ENCODE peak calls at places on chromosomes 13 and 19, in six cellular contexts. Q is GM23248, V is PC-3, E is HCT116, W is MM.1S, H is PC-9. K is an unnamed sample.

GRCh38 chr19:8208119-8208709 is 956 bp upstream of the CERS4 start:
- DNase-seq in Q (no peak), V (peak; percentile 40), E (no peak), W (no peak), H (peak; percentile 46), K (peak; percentile 66)

GRCh38 chr13:40026741-40027140 is 371.3 kb downstream of the COG6 start:
- DNase-seq in Q (no peak), V (no peak), E (no peak), W (peak; percentile 31), H (no peak), K (no peak)

GRCh38 chr13:111566567-111566966 is 246.1 kb downstream of the TEX29 start:
- DNase-seq in Q (no peak), V (no peak), E (no peak), W (no peak), H (no peak), K (no peak)

GRCh38 chr19:49167857-49168409 is 10.3 kb downstream of the TRPM4 start:
- DNase-seq in Q (no peak), V (no peak), E (no peak), W (no peak), H (no peak), K (no peak)

GRCh38 chr13:48518083-48518482 is 14.8 kb downstream of the RCBTB2 start:
- DNase-seq in Q (no peak), V (no peak), E (no peak), W (no peak), H (no peak), K (no peak)

GRCh38 chr19:13102666-13103584 is at the start of gene LYL1:
- DNase-seq in Q (no peak), V (no peak), E (no peak), W (peak; percentile 56), H (no peak), K (peak; percentile 82)

GRCh38 chr13:53254495-53254894 is 225.9 kb downstream of the OLFM4 start:
- DNase-seq in Q (peak; percentile 6), V (no peak), E (no peak), W (no peak), H (no peak), K (peak; percentile 55)

GRCh38 chr19:18339703-18340102 is 695 bp upstream of the PGPEP1 start:
- DNase-seq in Q (peak; percentile 46), V (peak; percentile 28), E (no peak), W (peak; percentile 43), H (peak; percentile 28), K (no peak)

GRCh38 chr19:46944918-46945628 is 74.6 kb upstream of the NPAS1 start:
- DNase-seq in Q (peak; percentile 72), V (no peak), E (no peak), W (peak; percentile 10), H (no peak), K (peak; percentile 78)

GRCh38 chr13:44969858-44970484 is 19.3 kb downstream of the NUFIP1 start:
- DNase-seq in Q (peak; percentile 78), V (peak; percentile 70), E (peak; percentile 26), W (peak; percentile 9), H (no peak), K (peak; percentile 77)

GRCh38 chr13:50370303-50370950 is 355.2 kb downstream of the KCNRG start:
- DNase-seq in Q (no peak), V (no peak), E (no peak), W (no peak), H (no peak), K (no peak)

GRCh38 chr13:98267080-98267912 is 90.2 kb upstream of the RNF113B start:
- DNase-seq in Q (peak; percentile 27), V (no peak), E (no peak), W (no peak), H (no peak), K (peak; percentile 74)

GRCh38 chr13:100514788-100515409 is 73.7 kb downstream of the GGACT start:
- DNase-seq in Q (peak; percentile 86), V (peak; percentile 69), E (peak; percentile 55), W (peak; percentile 52), H (peak; percentile 62), K (peak; percentile 88)

GRCh38 chr13:19153782-19154450 is 27.7 kb downstream of the TUBA3C start:
- DNase-seq in Q (peak; percentile 0), V (no peak), E (no peak), W (no peak), H (no peak), K (no peak)

GRCh38 chr19:35136977-35137702 is 1.5 kb upstream of the FXYD1 start:
- DNase-seq in Q (peak; percentile 9), V (no peak), E (no peak), W (no peak), H (no peak), K (no peak)

GRCh38 chr19:3324405-3324856 is 42.0 kb upstream of the NFIC start:
- DNase-seq in Q (no peak), V (peak; percentile 51), E (peak; percentile 54), W (peak; percentile 44), H (peak; percentile 46), K (no peak)

GRCh38 chr13:83121904-83122303 is 760.4 kb downstream of the SLITRK1 start:
- DNase-seq in Q (no peak), V (no peak), E (no peak), W (no peak), H (no peak), K (no peak)

GRCh38 chr13:57314897-57315520 is 148.0 kb downstream of the PRR20E start:
- DNase-seq in Q (no peak), V (peak; percentile 3), E (no peak), W (no peak), H (no peak), K (no peak)

GRCh38 chr13:23679214-23679613 is 109.0 kb downstream of the TNFRSF19 start:
- DNase-seq in Q (peak; percentile 49), V (peak; percentile 87), E (no peak), W (no peak), H (no peak), K (no peak)

GRCh38 chr13:23678768-23679167 is 108.6 kb downstream of the TNFRSF19 start:
- DNase-seq in Q (no peak), V (no peak), E (no peak), W (peak; percentile 6), H (no peak), K (no peak)

GRCh38 chr13:23681253-23681652 is 111.0 kb downstream of the TNFRSF19 start:
- DNase-seq in Q (peak; percentile 56), V (no peak), E (no peak), W (no peak), H (no peak), K (peak; percentile 28)

GRCh38 chr13:23683084-23683483 is 112.9 kb downstream of the TNFRSF19 start:
- DNase-seq in Q (no peak), V (no peak), E (no peak), W (no peak), H (no peak), K (no peak)

DNA sequence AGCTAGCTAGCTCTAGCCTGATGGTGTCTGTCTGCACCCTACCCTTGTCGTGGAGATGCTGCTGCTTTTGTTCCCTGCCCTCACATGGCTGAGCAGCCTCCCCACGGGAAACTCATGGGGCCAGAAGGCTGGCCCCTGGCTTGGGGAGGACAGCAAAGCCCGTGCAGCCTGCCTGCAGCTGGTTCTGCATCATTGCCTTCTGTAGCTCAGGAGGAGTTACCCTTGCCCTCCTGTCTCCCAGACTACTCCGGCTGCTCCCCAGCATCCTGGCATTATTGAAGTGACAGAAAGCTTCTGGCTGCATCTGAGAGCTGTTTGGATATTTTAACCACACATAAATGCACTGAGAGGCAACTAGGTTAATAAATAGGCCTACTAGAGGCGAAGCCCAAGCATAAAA is 110.6 kb downstream of the TNFRSF19 start:
- DNase-seq in Q (no peak), V (no peak), E (no peak), W (no peak), H (no peak), K (no peak)
- H3K9me3 ChIP-seq in Q (no peaks in the 10 kb centered on the region), V (no peaks in the 10 kb centered on the region), E (no peaks in the 10 kb centered on the region), W (no peaks in the 10 kb centered on the region), H (peaks cover 4% of the 10 kb centered on the region), K (peaks cover 6% of the 10 kb centered on the region)

DNA sequence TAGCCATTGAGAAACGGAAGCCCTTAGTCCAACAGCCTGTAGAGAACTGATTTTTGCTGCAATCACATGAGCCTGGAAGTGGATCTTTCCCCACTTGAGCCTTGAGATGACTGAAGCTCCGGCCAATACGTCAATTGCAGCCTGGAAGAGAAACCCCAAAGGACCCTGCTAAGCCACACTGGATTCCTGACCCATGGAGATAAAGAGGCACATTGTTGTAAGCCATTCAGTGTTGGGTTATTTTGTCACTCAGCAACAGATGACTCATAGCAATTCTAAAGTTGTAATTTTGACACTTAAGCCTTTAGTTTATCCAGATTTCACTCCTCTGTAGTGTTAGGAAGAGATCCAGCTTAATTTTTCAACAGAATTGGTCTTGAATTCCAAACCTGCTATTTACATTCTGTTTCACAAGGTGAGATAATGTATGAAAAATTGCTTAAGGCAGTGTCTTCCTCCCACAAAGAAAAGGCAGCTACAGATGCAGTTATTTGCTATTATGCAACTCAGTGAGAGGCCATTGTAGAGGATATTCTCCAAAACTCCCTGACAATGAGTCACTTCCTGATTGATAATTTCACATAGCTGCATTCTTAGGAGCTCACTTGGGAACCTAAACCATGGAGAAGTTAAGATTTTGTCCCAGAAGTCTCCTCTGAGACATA is 59.4 kb upstream of the TSHZ3 start:
- DNase-seq in Q (peak; percentile 90), V (peak; percentile 36), E (no peak), W (no peak), H (no peak), K (peak; percentile 38)
- H3K9me2 ChIP-seq in Q (no peaks in the 10 kb centered on the region), V (no peaks in the 10 kb centered on the region), E (no peaks in the 10 kb centered on the region), W (no peaks in the 10 kb centered on the region), H (no peaks in the 10 kb centered on the region), K (no peaks in the 10 kb centered on the region)

GRCh38 chr19:55443824-55444719 is 972 bp upstream of the SHISA7 start:
- DNase-seq in Q (no peak), V (no peak), E (no peak), W (no peak), H (no peak), K (no peak)
- TF ChIP-seq EZH2 in Q (peak; percentile 52), V (no peak), E (no peak), W (no peak), H (no peak), K (no peak)

GRCh38 chr19:57701625-57702024 is 7.4 kb downstream of the ZNF154 start:
- DNase-seq in Q (no peak), V (no peak), E (no peak), W (no peak), H (no peak), K (no peak)
- H3K9me3 ChIP-seq in Q (no peaks in the 10 kb centered on the region), V (peaks cover 34% of the 10 kb centered on the region), E (peaks cover 35% of the 10 kb centered on the region), W (no peaks in the 10 kb centered on the region), H (peaks cover 24% of the 10 kb centered on the region), K (no peaks in the 10 kb centered on the region)

DNA sequence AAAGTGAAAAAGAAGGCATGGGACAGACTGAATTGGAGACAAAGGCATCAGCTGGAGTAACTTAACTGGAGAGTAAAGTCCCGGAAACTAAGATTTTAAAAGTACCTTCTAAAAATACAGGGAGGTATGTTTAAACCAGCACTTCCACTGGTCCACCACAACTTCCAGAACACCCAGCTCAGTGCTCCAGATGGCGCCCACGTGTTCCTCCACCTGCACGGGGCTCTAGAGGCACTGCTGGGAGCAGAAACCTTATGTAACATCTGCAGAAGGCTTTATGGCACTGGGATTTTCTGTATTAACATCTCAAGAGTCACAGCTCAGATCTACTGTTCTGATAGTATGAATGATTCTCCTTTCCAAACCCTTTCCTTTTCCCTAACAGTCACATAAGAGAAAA is 252.1 kb downstream of the DCLK1 start:
- DNase-seq in Q (no peak), V (no peak), E (no peak), W (peak; percentile 28), H (no peak), K (no peak)
- H3K9me2 ChIP-seq in Q (no peaks in the 10 kb centered on the region), V (no peaks in the 10 kb centered on the region), E (no peaks in the 10 kb centered on the region), W (no peaks in the 10 kb centered on the region), H (no peaks in the 10 kb centered on the region), K (no peaks in the 10 kb centered on the region)

GRCh38 chr13:51827254-51827653 is 17.7 kb downstream of the TMEM272 start:
- DNase-seq in Q (no peak), V (no peak), E (no peak), W (no peak), H (no peak), K (no peak)
- TF ChIP-seq EZH2 in Q (no peak), V (no peak), E (no peak), W (no peak), H (no peak), K (no peak)

GRCh38 chr13:103275708-103276107 is 209.5 kb upstream of the SLC10A2 start:
- DNase-seq in Q (no peak), V (no peak), E (no peak), W (no peak), H (no peak), K (no peak)
- H3K9me3 ChIP-seq in Q (no peaks in the 10 kb centered on the region), V (no peaks in the 10 kb centered on the region), E (no peaks in the 10 kb centered on the region), W (no peaks in the 10 kb centered on the region), H (peaks cover 3% of the 10 kb centered on the region), K (no peaks in the 10 kb centered on the region)

K was measured in hepatocyte.